ENCODE peak calls at places on chromosome 18, in seven cellular contexts. S, V, K, F, T, L and U are unnamed samples.
A peak's percentile ranks its signal among the peaks of the same experiment; 100 is the strongest.

GRCh38 chr18:25164837-25165791 is 186.9 kb downstream of the ZNF521 start:
- DNase-seq in L (no peak), S (no peak), K (peak; percentile 11), V (peak; percentile 57), T (no peak), F (peak; percentile 16), U (no peak)

GRCh38 chr18:13147146-13147545 is 71.4 kb upstream of the LDLRAD4 start:
- DNase-seq in L (no peak), T (no peak), V (no peak), S (no peak), K (no peak), F (no peak), U (no peak)

GRCh38 chr18:48797841-48798255 is 152.9 kb downstream of the SMAD7 start:
- DNase-seq in V (no peak), S (no peak), F (no peak), L (peak; percentile 54), K (no peak), T (peak; percentile 52), U (no peak)

GRCh38 chr18:50711401-50711800 is 108.4 kb downstream of the MRO start:
- DNase-seq in S (no peak), L (no peak), V (no peak), F (no peak), T (no peak), K (no peak), U (no peak)

GRCh38 chr18:54671291-54671881 is 80.3 kb downstream of the DYNAP start:
- DNase-seq in L (no peak), V (peak; percentile 56), T (no peak), K (peak; percentile 26), S (no peak), F (no peak), U (peak; percentile 70)

GRCh38 chr18:9146224-9146623 is 9.6 kb downstream of the ANKRD12 start:
- DNase-seq in F (no peak), S (no peak), T (no peak), K (no peak), L (no peak), V (no peak), U (no peak)

GRCh38 chr18:13320891-13321425 is 102.4 kb downstream of the LDLRAD4 start:
- DNase-seq in T (no peak), V (no peak), L (no peak), F (no peak), S (no peak), K (no peak), U (no peak)

GRCh38 chr18:70044626-70045025 is 97.0 kb upstream of the CD226 start:
- DNase-seq in S (peak; percentile 74), V (peak; percentile 90), T (no peak), K (peak; percentile 96), L (no peak), F (peak; percentile 94), U (peak; percentile 93)

GRCh38 chr18:68733693-68734092 is 18.8 kb upstream of the TMX3 start:
- DNase-seq in V (peak; percentile 24), K (no peak), S (no peak), F (no peak), L (no peak), T (no peak), U (peak; percentile 42)